ENCODE peak calls at places on chromosome 17, in nine cellular contexts. One of them, this sample, is unnamed.

GRCh38 chr17:57636985-57637667 is 108.0 kb downstream of the CCDC182 start:
- DNase-seq in A549: no peak
- DNase-seq in testis: no peak
- DNase-seq in heart left ventricle: no peak
- DNase-seq in prostate gland: no peak
- DNase-seq in uterus: no peak
- DNase-seq in stomach: no peak
- DNase-seq in adrenal gland: no peak
- DNase-seq in Peyer's patch: peak; percentile 61
- DNase-seq in this sample: peak; percentile 62

GRCh38 chr17:6544011-6544370 is 12.4 kb downstream of the PITPNM3 start:
- DNase-seq in A549: no peak
- DNase-seq in testis: no peak
- DNase-seq in heart left ventricle: no peak
- DNase-seq in prostate gland: no peak
- DNase-seq in uterus: no peak
- DNase-seq in stomach: no peak
- DNase-seq in adrenal gland: no peak
- DNase-seq in Peyer's patch: no peak
- DNase-seq in this sample: no peak

GRCh38 chr17:8019161-8019560 is 16.7 kb downstream of the GUCY2D start:
- DNase-seq in A549: no peak
- DNase-seq in testis: no peak
- DNase-seq in heart left ventricle: no peak
- DNase-seq in prostate gland: no peak
- DNase-seq in uterus: no peak
- DNase-seq in stomach: no peak
- DNase-seq in adrenal gland: no peak
- DNase-seq in Peyer's patch: no peak
- DNase-seq in this sample: peak; percentile 42

GRCh38 chr17:59311051-59311468 is 20.4 kb upstream of the YPEL2 start:
- DNase-seq in A549: peak; percentile 71
- DNase-seq in testis: peak; percentile 59
- DNase-seq in heart left ventricle: no peak
- DNase-seq in prostate gland: peak; percentile 44
- DNase-seq in uterus: peak; percentile 21
- DNase-seq in stomach: peak; percentile 43
- DNase-seq in adrenal gland: peak; percentile 51
- DNase-seq in Peyer's patch: peak; percentile 35
- DNase-seq in this sample: peak; percentile 32

GRCh38 chr17:6927290-6927844 is 68.5 kb upstream of the ALOX12 start:
- DNase-seq in A549: no peak
- DNase-seq in testis: no peak
- DNase-seq in heart left ventricle: no peak
- DNase-seq in prostate gland: no peak
- DNase-seq in uterus: no peak
- DNase-seq in stomach: no peak
- DNase-seq in adrenal gland: no peak
- DNase-seq in Peyer's patch: no peak
- DNase-seq in this sample: no peak

GRCh38 chr17:2214887-2215615 is 88.5 kb downstream of the SMG6 start:
- DNase-seq in A549: no peak
- DNase-seq in testis: peak; percentile 43
- DNase-seq in heart left ventricle: peak; percentile 89
- DNase-seq in prostate gland: no peak
- DNase-seq in uterus: no peak
- DNase-seq in stomach: no peak
- DNase-seq in adrenal gland: no peak
- DNase-seq in Peyer's patch: peak; percentile 49
- DNase-seq in this sample: no peak

GRCh38 chr17:39634384-39634871 is 2.5 kb upstream of the STARD3 start:
- DNase-seq in A549: peak; percentile 68
- DNase-seq in testis: no peak
- DNase-seq in heart left ventricle: no peak
- DNase-seq in prostate gland: no peak
- DNase-seq in uterus: no peak
- DNase-seq in stomach: no peak
- DNase-seq in adrenal gland: peak; percentile 50
- DNase-seq in Peyer's patch: no peak
- DNase-seq in this sample: no peak

GRCh38 chr17:76139801-76140660 is 1.0 kb downstream of the FOXJ1 start:
- DNase-seq in A549: no peak
- DNase-seq in testis: peak; percentile 74
- DNase-seq in heart left ventricle: no peak
- DNase-seq in prostate gland: no peak
- DNase-seq in uterus: no peak
- DNase-seq in stomach: no peak
- DNase-seq in adrenal gland: no peak
- DNase-seq in Peyer's patch: no peak
- DNase-seq in this sample: peak; percentile 90

GRCh38 chr17:32517982-32518381 is 31.2 kb downstream of the CDK5R1 start:
- DNase-seq in A549: no peak
- DNase-seq in testis: no peak
- DNase-seq in heart left ventricle: no peak
- DNase-seq in prostate gland: no peak
- DNase-seq in uterus: no peak
- DNase-seq in stomach: no peak
- DNase-seq in adrenal gland: no peak
- DNase-seq in Peyer's patch: no peak
- DNase-seq in this sample: no peak

GRCh38 chr17:65559802-65560627 is 1.4 kb downstream of the AXIN2 start:
- DNase-seq in A549: no peak
- DNase-seq in testis: peak; percentile 29
- DNase-seq in heart left ventricle: peak; percentile 63
- DNase-seq in prostate gland: peak; percentile 40
- DNase-seq in uterus: peak; percentile 64
- DNase-seq in stomach: peak; percentile 30
- DNase-seq in adrenal gland: peak; percentile 53
- DNase-seq in Peyer's patch: no peak
- DNase-seq in this sample: peak; percentile 88

GRCh38 chr17:33500141-33500540 is 207.0 kb upstream of the ASIC2 start:
- DNase-seq in A549: no peak
- DNase-seq in testis: no peak
- DNase-seq in heart left ventricle: peak; percentile 51
- DNase-seq in prostate gland: no peak
- DNase-seq in uterus: no peak
- DNase-seq in stomach: no peak
- DNase-seq in adrenal gland: peak; percentile 44
- DNase-seq in Peyer's patch: no peak
- DNase-seq in this sample: no peak

DNA sequence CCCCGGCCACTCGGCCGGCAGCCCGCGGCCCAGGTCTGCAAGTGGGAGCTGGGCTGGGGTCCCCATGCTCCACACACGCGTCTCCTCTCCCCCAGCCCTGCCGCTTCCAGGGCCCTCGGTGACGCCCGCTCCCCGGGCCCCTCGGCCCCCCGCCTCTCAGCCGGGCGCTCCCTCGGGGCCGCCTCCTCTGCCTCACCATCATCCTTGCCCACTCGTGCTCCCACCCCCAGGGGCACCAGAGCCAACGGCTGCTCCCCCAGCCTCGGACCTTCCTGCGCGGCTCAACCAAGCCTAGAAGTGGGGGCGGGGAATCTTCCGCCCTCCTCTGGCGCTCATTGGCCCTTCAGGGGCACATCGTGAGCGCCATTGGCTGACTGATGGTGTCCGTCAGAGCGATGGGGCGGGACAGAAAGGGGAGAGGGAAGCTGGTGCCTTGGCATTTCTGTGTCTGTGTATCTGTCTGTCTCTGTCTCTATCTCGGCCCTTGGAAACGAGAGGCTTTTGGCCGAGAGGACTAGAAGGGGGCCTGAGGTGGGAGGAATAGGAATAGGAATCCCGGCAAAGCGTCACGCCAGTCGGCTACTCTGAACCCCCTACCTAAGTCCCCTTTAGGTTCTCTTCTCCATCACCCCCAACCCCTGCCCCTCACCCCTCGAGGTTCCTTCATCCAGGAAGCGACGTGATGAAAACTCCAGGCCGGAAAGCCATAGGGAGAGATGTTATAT is 88.9 kb downstream of the CDC27 start:
- DNase-seq in A549: peak; percentile 93
- DNase-seq in testis: peak; percentile 95
- DNase-seq in heart left ventricle: peak; percentile 95
- DNase-seq in prostate gland: peak; percentile 92
- DNase-seq in uterus: peak; percentile 97
- DNase-seq in stomach: peak; percentile 94
- DNase-seq in adrenal gland: peak; percentile 97
- DNase-seq in Peyer's patch: peak; percentile 89
- DNase-seq in this sample: peak; percentile 92
- H3K27ac ChIP-seq in A549: peak overlapping the region; percentile 89
- H3K27ac ChIP-seq in testis: peak overlapping the region; percentile 80
- H3K27ac ChIP-seq in heart left ventricle: peak overlapping the region; percentile 68
- H3K27ac ChIP-seq in prostate gland: peak overlapping the region; percentile 73
- H3K27ac ChIP-seq in uterus: peak overlapping the region; percentile 88
- H3K27ac ChIP-seq in stomach: peak overlapping the region; percentile 88
- H3K27ac ChIP-seq in adrenal gland: peak overlapping the region; percentile 84
- H3K27ac ChIP-seq in Peyer's patch: peak overlapping the region; percentile 90
- H3K27ac ChIP-seq in this sample: peak overlapping the region; percentile 91

GRCh38 chr17:50345443-50346312 is at the start of gene XYLT2:
- DNase-seq in A549: peak; percentile 85
- DNase-seq in testis: peak; percentile 93
- DNase-seq in heart left ventricle: peak; percentile 90
- DNase-seq in prostate gland: peak; percentile 86
- DNase-seq in uterus: peak; percentile 86
- DNase-seq in stomach: peak; percentile 95
- DNase-seq in adrenal gland: peak; percentile 82
- DNase-seq in Peyer's patch: peak; percentile 88
- DNase-seq in this sample: peak; percentile 99

GRCh38 chr17:50347087-50347893 is 1.4 kb downstream of the XYLT2 start:
- DNase-seq in A549: no peak
- DNase-seq in testis: no peak
- DNase-seq in heart left ventricle: no peak
- DNase-seq in prostate gland: no peak
- DNase-seq in uterus: no peak
- DNase-seq in stomach: no peak
- DNase-seq in adrenal gland: no peak
- DNase-seq in Peyer's patch: no peak
- DNase-seq in this sample: no peak

GRCh38 chr17:50347894-50348291 is 2.0 kb downstream of the XYLT2 start:
- DNase-seq in A549: no peak
- DNase-seq in testis: no peak
- DNase-seq in heart left ventricle: no peak
- DNase-seq in prostate gland: no peak
- DNase-seq in uterus: no peak
- DNase-seq in stomach: no peak
- DNase-seq in adrenal gland: no peak
- DNase-seq in Peyer's patch: no peak
- DNase-seq in this sample: no peak

GRCh38 chr17:50344712-50345380 is 1.1 kb upstream of the XYLT2 start:
- DNase-seq in A549: no peak
- DNase-seq in testis: no peak
- DNase-seq in heart left ventricle: no peak
- DNase-seq in prostate gland: no peak
- DNase-seq in uterus: no peak
- DNase-seq in stomach: peak; percentile 69
- DNase-seq in adrenal gland: no peak
- DNase-seq in Peyer's patch: no peak
- DNase-seq in this sample: no peak

GRCh38 chr17:50346313-50347086 is 574 bp downstream of the XYLT2 start:
- DNase-seq in A549: no peak
- DNase-seq in testis: peak; percentile 47
- DNase-seq in heart left ventricle: peak; percentile 53
- DNase-seq in prostate gland: peak; percentile 38
- DNase-seq in uterus: peak; percentile 50
- DNase-seq in stomach: peak; percentile 63
- DNase-seq in adrenal gland: peak; percentile 49
- DNase-seq in Peyer's patch: peak; percentile 46
- DNase-seq in this sample: peak; percentile 90
- TF ChIP-seq POLR2A in A549: no peak
- TF ChIP-seq POLR2A in testis: no peak
- TF ChIP-seq POLR2A in heart left ventricle: no peak
- TF ChIP-seq POLR2A in prostate gland: no peak
- TF ChIP-seq POLR2A in uterus: no peak
- TF ChIP-seq POLR2A in stomach: no peak
- TF ChIP-seq POLR2A in adrenal gland: no peak
- TF ChIP-seq POLR2A in Peyer's patch: no peak
- TF ChIP-seq POLR2A in this sample: no peak

GRCh38 chr17:5184284-5184683 is 7.4 kb downstream of the ZNF594 start:
- DNase-seq in A549: no peak
- DNase-seq in testis: no peak
- DNase-seq in heart left ventricle: no peak
- DNase-seq in prostate gland: no peak
- DNase-seq in uterus: no peak
- DNase-seq in stomach: no peak
- DNase-seq in adrenal gland: no peak
- DNase-seq in Peyer's patch: no peak
- DNase-seq in this sample: no peak

GRCh38 chr17:5183410-5183793 is 8.3 kb downstream of the ZNF594 start:
- DNase-seq in A549: no peak
- DNase-seq in testis: no peak
- DNase-seq in heart left ventricle: no peak
- DNase-seq in prostate gland: no peak
- DNase-seq in uterus: no peak
- DNase-seq in stomach: no peak
- DNase-seq in adrenal gland: no peak
- DNase-seq in Peyer's patch: no peak
- DNase-seq in this sample: no peak

GRCh38 chr17:5181509-5182305 is 10.0 kb downstream of the ZNF594 start:
- DNase-seq in A549: no peak
- DNase-seq in testis: no peak
- DNase-seq in heart left ventricle: no peak
- DNase-seq in prostate gland: no peak
- DNase-seq in uterus: no peak
- DNase-seq in stomach: no peak
- DNase-seq in adrenal gland: no peak
- DNase-seq in Peyer's patch: no peak
- DNase-seq in this sample: no peak

GRCh38 chr17:5182597-5183409 is 8.9 kb downstream of the ZNF594 start:
- DNase-seq in A549: no peak
- DNase-seq in testis: no peak
- DNase-seq in heart left ventricle: no peak
- DNase-seq in prostate gland: no peak
- DNase-seq in uterus: no peak
- DNase-seq in stomach: no peak
- DNase-seq in adrenal gland: no peak
- DNase-seq in Peyer's patch: no peak
- DNase-seq in this sample: no peak

DNA sequence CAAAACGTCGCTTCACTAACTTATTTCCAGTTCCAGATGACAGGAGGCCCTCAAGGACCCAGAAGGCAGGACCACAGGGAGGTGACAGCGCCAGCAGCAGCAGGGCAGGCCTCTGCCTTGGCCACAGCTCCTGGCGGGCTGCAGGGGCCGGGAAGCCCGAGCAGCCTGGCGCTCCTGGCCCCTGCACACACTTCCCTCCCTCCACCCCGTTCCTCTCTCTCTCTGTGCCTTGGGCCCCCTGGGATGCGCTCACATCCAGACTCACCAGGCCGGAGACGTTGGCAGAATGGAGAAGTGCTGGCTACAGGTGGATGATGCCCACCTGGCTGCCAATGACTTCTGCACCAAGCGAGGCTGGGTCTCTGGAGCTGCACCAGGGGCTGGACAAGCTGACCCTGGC is 12.7 kb downstream of the ZNF594 start:
- DNase-seq in A549: no peak
- DNase-seq in testis: no peak
- DNase-seq in heart left ventricle: no peak
- DNase-seq in prostate gland: no peak
- DNase-seq in uterus: no peak
- DNase-seq in stomach: no peak
- DNase-seq in adrenal gland: no peak
- DNase-seq in Peyer's patch: no peak
- DNase-seq in this sample: no peak
- H3K9me3 ChIP-seq in A549: peaks cover 96% of the 10 kb centered on the region
- H3K9me3 ChIP-seq in testis: peaks cover 3% of the 10 kb centered on the region
- H3K9me3 ChIP-seq in heart left ventricle: peaks cover 37% of the 10 kb centered on the region
- H3K9me3 ChIP-seq in prostate gland: peaks cover 18% of the 10 kb centered on the region
- H3K9me3 ChIP-seq in uterus: peaks cover 4% of the 10 kb centered on the region
- H3K9me3 ChIP-seq in stomach: peaks cover 83% of the 10 kb centered on the region
- H3K9me3 ChIP-seq in adrenal gland: peaks cover 9% of the 10 kb centered on the region
- H3K9me3 ChIP-seq in Peyer's patch: peaks cover 57% of the 10 kb centered on the region
- H3K9me3 ChIP-seq in this sample: peaks cover 90% of the 10 kb centered on the region

GRCh38 chr17:43552229-43552837 is 6.2 kb upstream of the ETV4 start:
- DNase-seq in A549: no peak
- DNase-seq in testis: no peak
- DNase-seq in heart left ventricle: no peak
- DNase-seq in prostate gland: no peak
- DNase-seq in uterus: no peak
- DNase-seq in stomach: no peak
- DNase-seq in adrenal gland: no peak
- DNase-seq in Peyer's patch: no peak
- DNase-seq in this sample: no peak
- H3K27ac ChIP-seq in A549: peak overlapping the region; percentile 46
- H3K27ac ChIP-seq in testis: no peak overlapping the region
- H3K27ac ChIP-seq in heart left ventricle: peak overlapping the region; percentile 54
- H3K27ac ChIP-seq in prostate gland: no peak overlapping the region
- H3K27ac ChIP-seq in uterus: no peak overlapping the region
- H3K27ac ChIP-seq in stomach: no peak overlapping the region
- H3K27ac ChIP-seq in adrenal gland: no peak overlapping the region
- H3K27ac ChIP-seq in Peyer's patch: no peak overlapping the region
- H3K27ac ChIP-seq in this sample: no peak overlapping the region